ENCODE peak calls at places on chromosome 12, in eight cellular contexts. One of them, this sample, is unnamed.

GRCh38 chr12:87518508-87518907 is 510.7 kb downstream of the C12orf50 start:
- DNase-seq in NCI-H1092: no peak
- DNase-seq in Daoy: no peak
- DNase-seq in ELF-1: no peak
- DNase-seq in globus pallidus: no peak
- DNase-seq in IMR-90: no peak
- DNase-seq in pancreas: no peak
- DNase-seq in RCC 7860: no peak
- DNase-seq in this sample: no peak

GRCh38 chr12:104201238-104202001 is 14.2 kb upstream of the TXNRD1 start:
- DNase-seq in globus pallidus: peak
- DNase-seq in ELF-1: peak
- DNase-seq in NCI-H1092: no peak
- DNase-seq in IMR-90: peak
- DNase-seq in Daoy: peak
- DNase-seq in RCC 7860: peak
- DNase-seq in pancreas: peak
- DNase-seq in this sample: peak

GRCh38 chr12:108816652-108817335 is 40.6 kb downstream of the SSH1 start:
- DNase-seq in NCI-H1092: no peak
- DNase-seq in pancreas: no peak
- DNase-seq in globus pallidus: no peak
- DNase-seq in RCC 7860: no peak
- DNase-seq in IMR-90: no peak
- DNase-seq in Daoy: no peak
- DNase-seq in ELF-1: no peak
- DNase-seq in this sample: no peak

GRCh38 chr12:53052419-53053222 is 2.8 kb downstream of the TNS2 start:
- DNase-seq in RCC 7860: no peak
- DNase-seq in pancreas: peak
- DNase-seq in ELF-1: no peak
- DNase-seq in IMR-90: peak
- DNase-seq in NCI-H1092: peak
- DNase-seq in globus pallidus: peak
- DNase-seq in Daoy: peak
- DNase-seq in this sample: peak

GRCh38 chr12:52534482-52534881 is 14.3 kb upstream of the KRT5 start:
- DNase-seq in IMR-90: no peak
- DNase-seq in NCI-H1092: no peak
- DNase-seq in RCC 7860: no peak
- DNase-seq in ELF-1: no peak
- DNase-seq in pancreas: no peak
- DNase-seq in Daoy: no peak
- DNase-seq in globus pallidus: no peak
- DNase-seq in this sample: no peak

GRCh38 chr12:46830731-46831334 is 5.0 kb upstream of the SLC38A4 start:
- DNase-seq in Daoy: peak
- DNase-seq in RCC 7860: no peak
- DNase-seq in IMR-90: no peak
- DNase-seq in pancreas: peak
- DNase-seq in ELF-1: peak
- DNase-seq in globus pallidus: no peak
- DNase-seq in NCI-H1092: no peak
- DNase-seq in this sample: peak

GRCh38 chr12:53659011-53659551 is 16.8 kb downstream of the ATP5MC2 start:
- DNase-seq in IMR-90: peak
- DNase-seq in Daoy: peak
- DNase-seq in globus pallidus: peak
- DNase-seq in NCI-H1092: peak
- DNase-seq in pancreas: peak
- DNase-seq in ELF-1: peak
- DNase-seq in RCC 7860: no peak
- DNase-seq in this sample: peak

GRCh38 chr12:77214136-77214535 is 148.8 kb upstream of the E2F7 start:
- DNase-seq in NCI-H1092: no peak
- DNase-seq in RCC 7860: no peak
- DNase-seq in Daoy: no peak
- DNase-seq in pancreas: no peak
- DNase-seq in ELF-1: no peak
- DNase-seq in globus pallidus: no peak
- DNase-seq in IMR-90: peak
- DNase-seq in this sample: no peak

GRCh38 chr12:53867216-53868012 is 71.2 kb upstream of the HOXC13 start:
- DNase-seq in pancreas: no peak
- DNase-seq in ELF-1: peak
- DNase-seq in Daoy: peak
- DNase-seq in RCC 7860: peak
- DNase-seq in NCI-H1092: no peak
- DNase-seq in globus pallidus: no peak
- DNase-seq in IMR-90: no peak
- DNase-seq in this sample: peak

GRCh38 chr12:57996520-57996919 is 55.2 kb downstream of the ATP23 start:
- DNase-seq in ELF-1: no peak
- DNase-seq in Daoy: no peak
- DNase-seq in IMR-90: no peak
- DNase-seq in RCC 7860: no peak
- DNase-seq in globus pallidus: no peak
- DNase-seq in pancreas: no peak
- DNase-seq in NCI-H1092: no peak
- DNase-seq in this sample: no peak

GRCh38 chr12:123767613-123768012 is 5.5 kb downstream of the DNAH10 start:
- DNase-seq in globus pallidus: no peak
- DNase-seq in RCC 7860: no peak
- DNase-seq in NCI-H1092: no peak
- DNase-seq in pancreas: no peak
- DNase-seq in IMR-90: no peak
- DNase-seq in ELF-1: no peak
- DNase-seq in Daoy: no peak
- DNase-seq in this sample: no peak

GRCh38 chr12:43241971-43242370 is 310.0 kb downstream of the ADAMTS20 start:
- DNase-seq in pancreas: no peak
- DNase-seq in RCC 7860: no peak
- DNase-seq in IMR-90: peak
- DNase-seq in globus pallidus: no peak
- DNase-seq in NCI-H1092: no peak
- DNase-seq in ELF-1: no peak
- DNase-seq in Daoy: no peak
- DNase-seq in this sample: no peak

This sample was measured in mesenchymal stem cell.